ENCODE peak calls at places on chromosomes 11 and 22, in seven cellular contexts. F is HL-60, I is uterus, L is lower lobe of right lung, U is spleen, Q is foreskin fibroblast, J is gastrocnemius medialis. N is an unnamed sample.

GRCh38 chr22:49266561-49267519 is 560.8 kb downstream of the BRD1 start:
- DNase-seq in F (no peak), I (no peak), L (no peak), U (no peak), Q (no peak), J (no peak), N (peak)

GRCh38 chr11:28107331-28107725 is 628 bp downstream of the KIF18A start:
- DNase-seq in F (no peak), I (no peak), L (no peak), U (no peak), Q (no peak), J (no peak), N (no peak)

GRCh38 chr22:26314656-26315055 is 114.4 kb upstream of the ASPHD2 start:
- DNase-seq in F (no peak), I (no peak), L (no peak), U (no peak), Q (no peak), J (no peak), N (no peak)

GRCh38 chr11:46353706-46354105 is 6.4 kb downstream of the DGKZ start:
- DNase-seq in F (no peak), I (no peak), L (no peak), U (no peak), Q (no peak), J (no peak), N (no peak)

GRCh38 chr11:120186408-120186798 is 24.4 kb upstream of the OAF start:
- DNase-seq in F (no peak), I (no peak), L (no peak), U (no peak), Q (no peak), J (no peak), N (peak)

GRCh38 chr22:39984006-39984405 is 10.7 kb upstream of the FAM83F start:
- DNase-seq in F (no peak), I (no peak), L (no peak), U (no peak), Q (no peak), J (no peak), N (no peak)

GRCh38 chr11:110479445-110480101 is 49.8 kb downstream of the FDX1 start:
- DNase-seq in F (peak), I (no peak), L (no peak), U (no peak), Q (no peak), J (peak), N (no peak)

GRCh38 chr11:36155770-36156485 is 133.3 kb downstream of the COMMD9 start:
- DNase-seq in F (no peak), I (no peak), L (no peak), U (no peak), Q (no peak), J (no peak), N (no peak)

GRCh38 chr22:19109198-19110063 is 12.8 kb downstream of the DGCR2 start:
- DNase-seq in F (peak), I (no peak), L (no peak), U (no peak), Q (peak), J (peak), N (no peak)

GRCh38 chr11:102914238-102915043 is 39.7 kb upstream of the MMP12 start:
- DNase-seq in F (no peak), I (peak), L (no peak), U (no peak), Q (peak), J (no peak), N (no peak)

GRCh38 chr11:109641549-109641948 is 219.6 kb downstream of the C11orf87 start:
- DNase-seq in F (no peak), I (no peak), L (no peak), U (no peak), Q (peak), J (no peak), N (no peak)

GRCh38 chr11:32584921-32585320 is 1.3 kb downstream of the EIF3M start:
- DNase-seq in F (no peak), I (no peak), L (no peak), U (no peak), Q (no peak), J (no peak), N (no peak)

GRCh38 chr11:72972541-72973128 is 158.4 kb downstream of the ATG16L2 start:
- DNase-seq in F (peak), I (no peak), L (no peak), U (no peak), Q (peak), J (no peak), N (no peak)

GRCh38 chr22:45978275-45978713 is 1.3 kb upstream of the WNT7B start:
- DNase-seq in F (no peak), I (no peak), L (no peak), U (no peak), Q (no peak), J (no peak), N (no peak)

GRCh38 chr11:78256962-78257361 is 68.2 kb downstream of the USP35 start:
- DNase-seq in F (no peak), I (peak), L (peak), U (no peak), Q (peak), J (peak), N (no peak)

GRCh38 chr22:38989461-38989860 is 7.3 kb downstream of the APOBEC3B start:
- DNase-seq in F (no peak), I (no peak), L (no peak), U (no peak), Q (no peak), J (no peak), N (no peak)

GRCh38 chr11:8833568-8834275 is 77.3 kb upstream of the AKIP1 start:
- DNase-seq in F (no peak), I (no peak), L (no peak), U (no peak), Q (no peak), J (no peak), N (no peak)

GRCh38 chr11:9607511-9607899 is 34.0 kb downstream of the WEE1 start:
- DNase-seq in F (no peak), I (no peak), L (no peak), U (no peak), Q (no peak), J (no peak), N (no peak)

GRCh38 chr11:120236169-120237107 is 3.5 kb upstream of the POU2F3 start:
- DNase-seq in F (no peak), I (no peak), L (no peak), U (no peak), Q (no peak), J (no peak), N (no peak)

GRCh38 chr11:11410626-11411025 is 57.6 kb upstream of the CSNK2A3 start:
- DNase-seq in F (no peak), I (no peak), L (no peak), U (no peak), Q (no peak), J (no peak), N (no peak)

GRCh38 chr11:116333193-116333592 is 439.6 kb downstream of the BUD13 start:
- DNase-seq in F (no peak), I (no peak), L (no peak), U (no peak), Q (no peak), J (no peak), N (no peak)

GRCh38 chr22:11360632-11361031 is 4167.4 kb upstream of the OR11H1 start:
- DNase-seq in F (no peak), I (no peak), L (peak), U (no peak), Q (no peak), J (no peak), N (no peak)

GRCh38 chr11:65525659-65526480 is 987 bp downstream of the SCYL1 start:
- DNase-seq in F (no peak), I (no peak), L (peak), U (peak), Q (no peak), J (no peak), N (peak)

GRCh38 chr11:1121343-1122331 is 36.1 kb upstream of the MUC5AC start:
- DNase-seq in F (no peak), I (no peak), L (peak), U (peak), Q (no peak), J (no peak), N (no peak)

GRCh38 chr11:60985991-60986915 is 14.8 kb downstream of the CD6 start:
- DNase-seq in F (peak), I (no peak), L (peak), U (peak), Q (peak), J (no peak), N (peak)

GRCh38 chr22:47190276-47190956 is 428.0 kb downstream of the TBC1D22A start:
- DNase-seq in F (no peak), I (peak), L (peak), U (peak), Q (no peak), J (no peak), N (peak)

GRCh38 chr11:36000616-36001190 is 56.8 kb downstream of the LDLRAD3 start:
- DNase-seq in F (no peak), I (no peak), L (no peak), U (no peak), Q (no peak), J (no peak), N (no peak)

GRCh38 chr11:11403763-11404725 is 51.0 kb upstream of the CSNK2A3 start:
- DNase-seq in F (no peak), I (no peak), L (peak), U (no peak), Q (no peak), J (no peak), N (no peak)

DNA sequence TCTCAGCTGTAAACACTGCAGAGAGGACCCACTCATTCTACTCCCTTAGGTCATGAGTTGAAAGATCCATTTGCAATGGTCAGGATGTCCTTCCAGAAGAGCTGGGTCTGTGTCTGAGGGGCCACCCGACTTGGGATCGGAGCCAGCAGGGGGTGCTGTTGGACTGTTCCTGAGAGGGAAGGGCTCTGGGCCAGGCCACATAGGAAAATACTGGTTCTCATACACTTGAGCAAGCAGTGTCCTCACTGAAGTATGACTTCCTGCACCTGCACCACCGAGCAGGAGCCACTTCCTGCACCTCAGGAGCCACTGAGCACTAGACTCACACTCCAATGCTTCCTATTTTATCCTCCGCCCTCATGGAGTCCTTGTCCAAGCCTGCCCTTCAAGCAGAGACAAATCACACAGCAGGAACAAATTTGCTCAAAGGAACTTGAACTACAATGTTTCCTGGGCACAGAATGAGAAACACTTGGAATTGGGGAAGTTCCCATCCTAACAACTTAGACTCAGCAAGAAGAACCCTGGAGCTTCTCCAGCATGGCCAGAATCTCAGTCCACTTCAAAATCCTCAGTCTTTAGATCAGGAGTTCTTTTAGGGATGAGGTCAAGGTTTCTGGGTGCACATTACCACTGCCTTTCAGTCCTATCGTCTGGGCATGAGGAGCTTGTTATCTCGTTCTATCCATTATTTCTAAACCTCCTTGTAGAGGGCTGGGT is 36.6 kb upstream of the VPREB1 start:
- DNase-seq in F (peak), I (no peak), L (peak), U (peak), Q (peak), J (no peak), N (no peak)
- TF ChIP-seq CTCF in F (peak), I (no peak), L (peak), U (peak), Q (peak), J (peak), N (peak)

DNA sequence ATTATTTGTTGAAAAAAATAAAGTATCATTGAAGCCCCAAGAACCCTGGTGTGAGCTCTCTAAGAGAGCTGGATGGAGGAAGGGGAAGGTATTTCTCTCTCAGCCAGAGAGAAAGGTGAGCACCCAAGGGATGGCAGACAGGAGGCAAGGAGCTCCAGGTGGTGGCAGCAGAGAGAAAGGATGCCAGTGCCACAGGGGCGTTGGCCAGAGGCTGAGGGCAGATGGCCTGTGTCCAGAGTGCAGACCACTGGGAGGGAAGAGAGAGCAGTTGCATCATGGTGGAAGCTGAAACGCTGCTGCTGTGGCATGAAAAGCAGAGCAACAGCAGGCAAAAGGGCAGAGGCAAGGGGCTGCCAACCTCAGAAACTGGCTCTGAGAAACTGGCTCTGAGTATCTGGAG is 8.5 kb downstream of the SPON1 start:
- DNase-seq in F (no peak), I (no peak), L (no peak), U (no peak), Q (no peak), J (no peak), N (no peak)
- TF ChIP-seq CTCF in F (no peak), I (no peak), L (peak), U (no peak), Q (peak), J (no peak), N (peak)

GRCh38 chr11:85541683-85542082 is 85.5 kb downstream of the DLG2 start:
- DNase-seq in F (no peak), I (no peak), L (no peak), U (no peak), Q (no peak), J (no peak), N (no peak)
- TF ChIP-seq CTCF in F (no peak), I (no peak), L (no peak), U (no peak), Q (no peak), J (no peak), N (no peak)

GRCh38 chr11:106914409-106914808 is 103.9 kb downstream of the GUCY1A2 start:
- DNase-seq in F (no peak), I (no peak), L (no peak), U (no peak), Q (no peak), J (no peak), N (no peak)

GRCh38 chr11:106920899-106921504 is 97.3 kb downstream of the GUCY1A2 start:
- DNase-seq in F (no peak), I (no peak), L (no peak), U (no peak), Q (no peak), J (no peak), N (no peak)

GRCh38 chr11:106917973-106918372 is 100.3 kb downstream of the GUCY1A2 start:
- DNase-seq in F (peak), I (no peak), L (no peak), U (no peak), Q (no peak), J (no peak), N (no peak)
- TF ChIP-seq CTCF in F (peak), I (no peak), L (no peak), U (peak), Q (peak), J (no peak), N (peak)

GRCh38 chr11:88597387-88597786 is 259.9 kb upstream of the CTSC start:
- DNase-seq in F (no peak), I (no peak), L (no peak), U (no peak), Q (no peak), J (no peak), N (no peak)

GRCh38 chr11:88594274-88594950 is 256.9 kb upstream of the CTSC start:
- DNase-seq in F (no peak), I (no peak), L (no peak), U (no peak), Q (no peak), J (no peak), N (no peak)

GRCh38 chr11:88596786-88597185 is 259.2 kb upstream of the CTSC start:
- DNase-seq in F (no peak), I (no peak), L (no peak), U (no peak), Q (peak), J (no peak), N (no peak)
- TF ChIP-seq CTCF in F (no peak), I (no peak), L (no peak), U (no peak), Q (no peak), J (no peak), N (no peak)